ENCODE peak calls at places on chromosomes 2 and 18, in four cellular contexts. D, V, G and I are unnamed samples.

GRCh38 chr2:50952596-50952995 is 79.3 kb downstream of the NRXN1 start:
- DNase-seq in D (no peak), V (no peak), G (no peak), I (no peak)

GRCh38 chr2:29627366-29627765 is 294.0 kb downstream of the ALK start:
- DNase-seq in D (peak; percentile 61), V (no peak), G (no peak), I (no peak)

GRCh38 chr18:33152376-33152775 is 288.1 kb downstream of the CCDC178 start:
- DNase-seq in D (no peak), V (no peak), G (peak; percentile 79), I (no peak)

GRCh38 chr18:69838620-69839411 is 108.9 kb downstream of the CD226 start:
- DNase-seq in D (peak; percentile 11), V (no peak), G (no peak), I (no peak)

GRCh38 chr2:240160291-240161086 is 20.0 kb upstream of the OTOS start:
- DNase-seq in D (no peak), V (peak; percentile 52), G (no peak), I (no peak)

GRCh38 chr2:2763998-2764355 is 432.9 kb upstream of the MYT1L start:
- DNase-seq in D (no peak), V (no peak), G (peak; percentile 77), I (no peak)

GRCh38 chr18:69943021-69943420 is 4.7 kb downstream of the CD226 start:
- DNase-seq in D (no peak), V (no peak), G (no peak), I (no peak)

GRCh38 chr2:39929531-39929930 is 150.5 kb upstream of the THUMPD2 start:
- DNase-seq in D (no peak), V (no peak), G (no peak), I (no peak)

GRCh38 chr2:37689751-37690150 is 18.3 kb upstream of the CDC42EP3 start:
- DNase-seq in D (no peak), V (no peak), G (no peak), I (no peak)

GRCh38 chr2:69196327-69197117 is 183.5 kb downstream of the ANTXR1 start:
- DNase-seq in D (no peak), V (no peak), G (no peak), I (no peak)

GRCh38 chr18:12304351-12305210 is 3.5 kb upstream of the TUBB6 start:
- DNase-seq in D (no peak), V (no peak), G (peak; percentile 96), I (no peak)

GRCh38 chr2:11802782-11803191 is 56.4 kb downstream of the LPIN1 start:
- DNase-seq in D (no peak), V (no peak), G (no peak), I (no peak)

GRCh38 chr2:37706334-37706733 is 34.9 kb upstream of the CDC42EP3 start:
- DNase-seq in D (no peak), V (no peak), G (no peak), I (no peak)

GRCh38 chr2:62010632-62011276 is 105.3 kb downstream of the COMMD1 start:
- DNase-seq in D (no peak), V (no peak), G (no peak), I (no peak)

GRCh38 chr2:38498039-38498438 is 104.7 kb downstream of the HNRNPLL start:
- DNase-seq in D (no peak), V (no peak), G (no peak), I (peak; percentile 61)

GRCh38 chr2:12882393-12882792 is 165.7 kb downstream of the TRIB2 start:
- DNase-seq in D (no peak), V (no peak), G (no peak), I (no peak)

GRCh38 chr2:128422571-128422970 is 103.9 kb upstream of the HS6ST1 start:
- DNase-seq in D (peak; percentile 72), V (peak; percentile 19), G (no peak), I (no peak)

GRCh38 chr2:203016716-203017115 is 2.0 kb downstream of the NBEAL1 start:
- DNase-seq in D (no peak), V (no peak), G (no peak), I (no peak)

GRCh38 chr2:26959320-26959719 is 11.1 kb upstream of the MAPRE3 start:
- DNase-seq in D (no peak), V (no peak), G (no peak), I (no peak)

DNA sequence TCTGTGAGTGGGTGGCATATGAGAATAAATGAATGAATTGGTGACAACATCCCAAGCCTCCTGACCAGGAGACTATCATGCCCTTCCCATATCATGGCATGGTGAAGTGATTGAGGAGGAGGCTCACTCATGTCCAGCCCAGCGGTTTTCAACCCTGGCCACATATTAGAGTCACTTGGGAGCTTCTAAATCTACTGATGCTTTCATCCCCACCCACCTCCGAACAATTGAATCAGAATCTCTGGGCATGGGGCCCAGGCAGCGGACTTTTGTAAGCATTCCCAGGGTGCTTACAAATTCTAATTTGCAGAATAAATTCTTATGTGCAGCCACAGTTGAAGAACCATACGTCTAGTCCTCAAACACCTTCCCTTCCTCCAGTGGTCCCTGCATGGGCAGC is 81.7 kb upstream of the SEC11C start:
- DNase-seq in D (no peak), V (no peak), G (peak; percentile 49), I (no peak)
- TF ChIP-seq CTCF in D (no peak), V (no peak), G (no peak), I (no peak)

GRCh38 chr2:217573565-217573964 is 429.2 kb downstream of the TNS1 start:
- DNase-seq in D (peak; percentile 31), V (no peak), G (no peak), I (no peak)
- TF ChIP-seq CTCF in D (no peak), V (no peak), G (no peak), I (no peak)

DNA sequence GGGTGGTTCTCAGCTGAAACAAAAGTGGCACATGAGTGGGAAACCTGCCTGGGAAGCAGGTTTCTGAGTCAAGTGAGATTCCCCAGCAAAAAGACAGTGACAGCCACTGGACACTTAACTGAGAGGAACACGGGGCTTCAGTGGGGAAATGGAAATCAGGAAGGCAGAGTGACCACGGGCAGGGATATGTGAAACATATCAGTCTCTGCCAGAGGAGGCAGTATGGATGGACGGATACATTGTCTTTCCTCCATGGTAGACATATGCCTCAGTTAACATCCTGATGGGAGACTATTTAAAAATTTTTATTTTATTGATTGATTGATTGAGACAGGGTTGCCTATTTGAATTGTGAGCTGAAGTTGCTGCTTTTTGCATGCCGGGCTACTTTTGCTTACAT is 292.1 kb downstream of the NBAS start:
- DNase-seq in D (no peak), V (no peak), G (no peak), I (no peak)
- TF ChIP-seq CTCF in D (no peak), V (no peak), G (no peak), I (no peak)

GRCh38 chr2:75289771-75290170 is 90.5 kb upstream of the TACR1 start:
- DNase-seq in D (no peak), V (no peak), G (no peak), I (no peak)

GRCh38 chr2:75288760-75289159 is 89.4 kb upstream of the TACR1 start:
- DNase-seq in D (no peak), V (no peak), G (no peak), I (no peak)

GRCh38 chr2:75287624-75288313 is 88.4 kb upstream of the TACR1 start:
- DNase-seq in D (no peak), V (no peak), G (no peak), I (peak; percentile 11)

GRCh38 chr2:75292826-75293225 is 93.5 kb upstream of the TACR1 start:
- DNase-seq in D (no peak), V (no peak), G (no peak), I (no peak)

DNA sequence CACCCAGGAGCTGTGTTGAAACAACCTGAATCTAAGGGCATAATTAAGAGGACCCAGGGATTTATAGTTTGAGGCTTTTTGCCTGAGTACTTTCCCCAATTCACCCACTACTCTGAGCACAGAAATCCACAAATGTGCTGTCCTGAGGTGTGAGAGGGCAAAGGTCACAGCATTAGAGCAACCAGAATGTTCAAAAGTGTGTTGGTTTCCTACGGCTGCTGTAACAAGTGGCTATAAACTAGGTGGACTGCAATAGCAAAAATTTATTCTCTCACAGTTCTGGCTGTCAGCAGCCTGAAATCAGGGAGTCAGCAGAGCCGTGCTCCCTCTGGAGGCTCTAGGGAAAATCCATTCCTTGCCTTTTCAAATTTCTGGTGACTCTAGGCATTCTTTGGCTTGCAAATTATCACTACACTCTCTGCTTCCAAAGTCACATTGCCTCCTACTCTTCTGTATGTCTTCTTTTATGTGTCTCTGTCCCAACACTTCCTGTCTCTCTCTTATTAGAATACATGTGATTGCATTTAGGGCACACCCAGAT is 91.3 kb upstream of the TACR1 start:
- DNase-seq in D (no peak), V (no peak), G (no peak), I (no peak)
- TF ChIP-seq CTCF in D (peak; percentile 37), V (no peak), G (no peak), I (no peak)

GRCh38 chr2:126877041-126877440 is 21.6 kb upstream of the TEX51 start:
- DNase-seq in D (no peak), V (no peak), G (no peak), I (no peak)

GRCh38 chr2:126876631-126877030 is 22.1 kb upstream of the TEX51 start:
- DNase-seq in D (no peak), V (no peak), G (no peak), I (no peak)

GRCh38 chr2:126878601-126879000 is 20.1 kb upstream of the TEX51 start:
- DNase-seq in D (no peak), V (no peak), G (no peak), I (no peak)

GRCh38 chr2:126877861-126878565 is 20.7 kb upstream of the TEX51 start:
- DNase-seq in D (no peak), V (no peak), G (no peak), I (no peak)

DNA sequence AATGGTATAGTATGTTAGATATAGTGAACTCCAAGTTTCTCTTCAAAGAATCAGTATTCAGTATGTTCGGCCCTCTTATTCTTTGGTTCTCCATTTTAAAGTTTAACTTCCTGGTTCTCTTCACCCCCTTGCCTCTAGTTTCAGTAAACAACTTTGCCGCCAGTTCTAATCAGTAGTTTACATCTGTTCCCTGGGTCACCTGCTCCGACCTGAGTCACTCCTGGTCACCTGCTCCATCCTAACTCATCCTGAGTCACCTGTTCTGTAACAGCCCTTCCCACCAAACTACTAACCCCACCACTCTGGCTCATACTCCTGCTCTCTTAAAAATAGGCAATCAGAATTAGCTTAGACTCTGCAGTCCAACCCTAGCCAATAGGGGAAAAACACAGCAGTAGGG is 23.7 kb upstream of the TEX51 start:
- DNase-seq in D (no peak), V (no peak), G (no peak), I (no peak)
- TF ChIP-seq CTCF in D (no peak), V (no peak), G (no peak), I (no peak)